ENCODE peak calls at places on chromosomes 13 and 19, in nine cellular contexts. G, Q, O, E, C, M, R, J and N are unnamed samples.

GRCh38 chr13:93004919-93005318 is 221.7 kb upstream of the GPC6 start:
- DNase-seq in G (no peak), Q (no peak), O (no peak), E (no peak), C (no peak), M (no peak), R (no peak), J (no peak), N (no peak)

GRCh38 chr19:16319466-16319865 is 5.2 kb upstream of the KLF2 start:
- DNase-seq in G (peak; percentile 33), Q (no peak), O (no peak), E (no peak), C (no peak), M (no peak), R (peak; percentile 49), J (peak; percentile 19), N (no peak)

GRCh38 chr13:48585456-48585840 is 52.6 kb upstream of the RCBTB2 start:
- DNase-seq in G (peak; percentile 78), Q (no peak), O (no peak), E (peak; percentile 30), C (no peak), M (no peak), R (peak; percentile 95), J (no peak), N (no peak)

GRCh38 chr19:42468273-42468796 is 25.6 kb upstream of the CXCL17 start:
- DNase-seq in G (peak; percentile 81), Q (no peak), O (no peak), E (no peak), C (peak; percentile 89), M (no peak), R (peak; percentile 53), J (no peak), N (no peak)

GRCh38 chr19:46133101-46133627 is 8.7 kb upstream of the IGFL3 start:
- DNase-seq in G (peak; percentile 88), Q (no peak), O (no peak), E (peak; percentile 34), C (no peak), M (no peak), R (peak; percentile 98), J (no peak), N (no peak)

GRCh38 chr13:62483774-62484173 is 1068.1 kb upstream of the PCDH20 start:
- DNase-seq in G (no peak), Q (no peak), O (no peak), E (no peak), C (no peak), M (no peak), R (no peak), J (no peak), N (no peak)

GRCh38 chr19:3443840-3444694 is 36.3 kb downstream of the SMIM24 start:
- DNase-seq in G (peak; percentile 34), Q (no peak), O (no peak), E (peak; percentile 83), C (no peak), M (no peak), R (peak; percentile 82), J (no peak), N (no peak)

GRCh38 chr13:35260316-35260715 is 216.2 kb downstream of the MAB21L1 start:
- DNase-seq in G (no peak), Q (no peak), O (no peak), E (no peak), C (no peak), M (no peak), R (no peak), J (no peak), N (no peak)